ENCODE peak calls at places on chromosomes 1 and 21, in four cellular contexts. O is GM06990, J is Peyer's patch, Z is AG04450. E is an unnamed sample. For H3K27me3, the result is how much of the 10 kb centered on the place peaks cover.

GRCh38 chr1:14039894-14040430 is 340.0 kb downstream of the PRDM2 start:
- DNase-seq in J (no peak), O (no peak), Z (no peak), E (no peak)

GRCh38 chr1:3494321-3495308 is 40.1 kb downstream of the ARHGEF16 start:
- DNase-seq in O (no peak), Z (no peak), J (no peak), E (no peak)

GRCh38 chr1:55580845-55581332 is 365.7 kb upstream of the USP24 start:
- DNase-seq in O (no peak), J (no peak), Z (peak), E (peak)

GRCh38 chr1:205492774-205493173 is 11.7 kb upstream of the CDK18 start:
- DNase-seq in Z (no peak), J (no peak), O (no peak), E (no peak)

GRCh38 chr1:45306319-45306718 is 20.4 kb upstream of the HPDL start:
- DNase-seq in J (no peak), Z (no peak), O (peak), E (no peak)

GRCh38 chr1:81498370-81499184 is 302.2 kb upstream of the ADGRL2 start:
- DNase-seq in Z (no peak), J (no peak), O (no peak), E (no peak)

GRCh38 chr1:239434181-239434580 is 47.8 kb downstream of the CHRM3 start:
- DNase-seq in O (no peak), Z (no peak), J (no peak), E (no peak)

GRCh38 chr1:204255966-204256365 is 42.2 kb upstream of the GOLT1A start:
- DNase-seq in Z (no peak), J (no peak), O (no peak), E (no peak)

GRCh38 chr1:220368352-220369265 is 96.4 kb upstream of the RAB3GAP2 start:
- DNase-seq in O (no peak), J (no peak), Z (no peak), E (peak)

GRCh38 chr1:37255111-37255795 is 219.1 kb upstream of the ZC3H12A start:
- DNase-seq in Z (no peak), J (no peak), O (no peak), E (no peak)

GRCh38 chr1:40182956-40183710 is 21.9 kb downstream of the RLF start:
- DNase-seq in Z (no peak), O (no peak), J (no peak), E (no peak)

GRCh38 chr1:3697810-3698209 is 45.5 kb downstream of the TP73 start:
- DNase-seq in O (no peak), J (peak), Z (no peak), E (no peak)

GRCh38 chr1:1426496-1426960 is 5.5 kb upstream of the ANKRD65 start:
- DNase-seq in Z (no peak), J (no peak), O (no peak), E (no peak)

GRCh38 chr1:8503842-8504241 is 185.9 kb downstream of the SLC45A1 start:
- DNase-seq in Z (no peak), J (no peak), O (no peak), E (no peak)

GRCh38 chr1:29749021-29749420 is 512.7 kb downstream of the PTPRU start:
- DNase-seq in Z (no peak), O (no peak), J (no peak), E (no peak)

GRCh38 chr1:29747136-29747670 is 510.9 kb downstream of the PTPRU start:
- DNase-seq in J (peak), O (no peak), Z (no peak), E (no peak)

GRCh38 chr1:29746076-29746665 is 509.8 kb downstream of the PTPRU start:
- DNase-seq in Z (no peak), O (no peak), J (peak), E (no peak)

GRCh38 chr1:29752141-29752540 is 515.8 kb downstream of the PTPRU start:
- DNase-seq in Z (no peak), J (no peak), O (no peak), E (no peak)

DNA sequence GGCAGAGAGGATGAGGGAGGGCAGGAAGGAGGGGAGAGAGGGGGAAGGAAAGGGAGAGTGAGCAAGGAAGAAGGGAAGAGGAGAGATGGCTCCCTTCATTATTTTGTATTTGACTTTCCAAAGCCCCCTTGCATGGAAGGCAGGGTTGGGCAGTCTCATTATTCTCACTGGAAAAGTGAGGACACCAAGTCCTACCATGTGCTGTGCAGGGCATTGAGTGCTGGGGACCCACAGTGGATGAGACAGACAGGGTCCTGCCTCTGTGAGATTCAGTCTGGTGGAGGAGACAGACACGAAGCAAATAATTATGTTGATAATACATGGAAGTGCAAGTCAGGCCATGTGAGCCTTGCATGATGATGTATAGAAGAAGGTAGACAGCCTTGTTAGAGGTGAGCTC is 513.2 kb downstream of the PTPRU start:
- DNase-seq in J (no peak), O (no peak), Z (no peak), E (no peak)
- H3K4me3 ChIP-seq in J (no peak), O (no peak), Z (no peak), E (no peak)

DNA sequence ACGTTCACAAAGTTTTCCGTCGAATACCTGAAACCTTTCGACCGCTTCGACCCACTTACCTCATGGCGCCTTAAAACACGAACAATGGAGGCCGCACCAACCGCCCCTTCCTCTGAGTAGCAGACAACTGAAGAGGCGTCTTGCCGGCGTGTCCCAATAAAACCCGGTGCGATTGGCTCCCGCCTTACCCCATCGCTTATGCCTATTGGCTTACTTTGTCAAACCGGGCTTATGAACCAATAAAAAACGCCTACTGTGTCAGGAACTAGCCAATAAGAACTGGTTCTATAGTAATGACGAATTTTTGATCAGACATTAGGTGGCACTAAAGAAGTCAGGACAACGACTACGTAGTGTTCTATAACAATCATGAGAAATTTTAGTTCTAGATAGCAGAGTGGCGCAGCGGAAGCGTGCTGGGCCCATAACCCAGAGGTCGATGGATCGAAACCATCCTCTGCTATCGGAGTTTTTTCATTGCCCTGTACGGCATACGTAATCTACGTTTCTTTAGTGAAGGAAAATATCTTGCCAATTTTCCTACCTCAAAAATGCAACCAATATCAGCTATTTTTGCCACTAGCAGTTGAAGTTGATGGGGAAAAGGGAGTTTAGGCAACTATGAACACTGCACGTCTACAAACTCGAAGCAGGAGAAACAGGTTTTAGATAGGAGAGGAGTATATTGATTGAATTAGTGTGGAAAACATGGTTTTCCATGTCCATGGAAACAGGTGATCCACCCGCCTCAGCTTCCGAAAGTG is at the start of gene ILF2:
- DNase-seq in O (peak), J (peak), Z (peak), E (peak)
- TF ChIP-seq CTCF in O (peak), J (peak), Z (peak), E (no peak)

GRCh38 chr1:176546825-176547224 is 83.8 kb downstream of the PAPPA2 start:
- DNase-seq in J (no peak), Z (no peak), O (no peak), E (no peak)
- H3K27me3 ChIP-seq in J (under half), Z (under half), O (under half), E (under half)

DNA sequence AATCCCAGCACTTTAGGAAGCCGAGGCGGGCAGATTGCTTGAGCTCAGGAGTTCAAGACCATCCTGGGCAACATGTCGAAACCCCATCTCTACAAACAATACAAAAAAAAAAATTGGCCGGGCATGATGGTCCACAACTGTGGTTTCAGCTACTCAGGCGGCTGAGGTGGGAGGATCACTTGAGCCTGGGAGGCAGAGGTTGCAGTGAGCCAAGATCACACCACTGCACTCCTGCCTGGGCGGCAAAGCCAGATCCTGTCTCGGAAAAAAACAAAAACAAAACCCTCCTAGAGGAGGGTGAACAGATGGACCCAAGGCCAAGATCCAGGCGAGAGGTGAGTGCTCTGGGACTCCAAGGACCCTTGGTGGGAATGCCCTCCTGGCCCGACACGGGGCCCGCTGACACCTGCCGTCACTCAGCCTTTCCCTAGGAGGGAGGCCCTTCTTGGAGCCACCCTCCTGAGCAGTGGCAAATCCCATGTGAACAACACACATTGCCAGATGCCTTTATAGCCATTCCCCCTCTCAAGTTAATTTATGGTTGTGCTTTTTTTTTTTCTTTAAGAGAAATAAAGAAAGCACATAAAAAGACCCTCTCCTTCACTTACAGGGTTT is 416 bp downstream of the TFF2 start:
- DNase-seq in J (peak), Z (no peak), O (no peak), E (no peak)
- H3K4me3 ChIP-seq in J (no peak), Z (no peak), O (no peak), E (no peak)

GRCh38 chr1:68175621-68176398 is 56.5 kb downstream of the WLS start:
- DNase-seq in O (no peak), J (no peak), Z (no peak), E (no peak)

GRCh38 chr1:68181165-68181556 is 51.2 kb downstream of the WLS start:
- DNase-seq in O (peak), J (no peak), Z (no peak), E (no peak)

GRCh38 chr1:68174173-68175113 is 57.9 kb downstream of the WLS start:
- DNase-seq in Z (peak), O (no peak), J (no peak), E (peak)

GRCh38 chr1:68180441-68181164 is 51.7 kb downstream of the WLS start:
- DNase-seq in O (no peak), Z (no peak), J (no peak), E (no peak)

GRCh38 chr1:68178821-68179490 is 53.4 kb downstream of the WLS start:
- DNase-seq in J (no peak), Z (no peak), O (no peak), E (no peak)
- TF ChIP-seq CTCF in J (no peak), Z (no peak), O (no peak), E (no peak)

GRCh38 chr1:119115301-119115700 is 25.2 kb downstream of the WARS2 start:
- DNase-seq in O (no peak), Z (no peak), J (no peak), E (no peak)

GRCh38 chr1:119116725-119117124 is 23.7 kb downstream of the WARS2 start:
- DNase-seq in Z (no peak), O (no peak), J (no peak), E (no peak)

GRCh38 chr1:119112244-119112643 is 28.2 kb downstream of the WARS2 start:
- DNase-seq in Z (no peak), O (no peak), J (no peak), E (no peak)

GRCh38 chr1:119108993-119109392 is 31.5 kb downstream of the WARS2 start:
- DNase-seq in O (no peak), Z (no peak), J (no peak), E (no peak)

GRCh38 chr1:119112791-119113190 is 27.7 kb downstream of the WARS2 start:
- DNase-seq in Z (no peak), J (no peak), O (no peak), E (no peak)
- H3K27me3 ChIP-seq in Z (under half), J (under half), O (under half), E (under half)

GRCh38 chr1:6209661-6210605 is 4.0 kb downstream of the RNF207 start:
- DNase-seq in J (no peak), Z (no peak), O (no peak), E (no peak)
- H3K4me3 ChIP-seq in J (peak), Z (peak), O (no peak), E (no peak)

GRCh38 chr1:29330856-29331255 is 94.5 kb downstream of the PTPRU start:
- DNase-seq in O (no peak), Z (no peak), J (no peak), E (no peak)

GRCh38 chr1:29333008-29333407 is 96.7 kb downstream of the PTPRU start:
- DNase-seq in J (no peak), O (no peak), Z (no peak), E (no peak)

GRCh38 chr1:29331309-29331708 is 95.0 kb downstream of the PTPRU start:
- DNase-seq in O (no peak), J (no peak), Z (no peak), E (no peak)

GRCh38 chr1:29331731-29332130 is 95.4 kb downstream of the PTPRU start:
- DNase-seq in Z (no peak), J (no peak), O (no peak), E (no peak)

GRCh38 chr1:29332204-29332603 is 95.9 kb downstream of the PTPRU start:
- DNase-seq in J (no peak), O (no peak), Z (no peak), E (no peak)
- TF ChIP-seq CTCF in J (no peak), O (peak), Z (peak), E (peak)

DNA sequence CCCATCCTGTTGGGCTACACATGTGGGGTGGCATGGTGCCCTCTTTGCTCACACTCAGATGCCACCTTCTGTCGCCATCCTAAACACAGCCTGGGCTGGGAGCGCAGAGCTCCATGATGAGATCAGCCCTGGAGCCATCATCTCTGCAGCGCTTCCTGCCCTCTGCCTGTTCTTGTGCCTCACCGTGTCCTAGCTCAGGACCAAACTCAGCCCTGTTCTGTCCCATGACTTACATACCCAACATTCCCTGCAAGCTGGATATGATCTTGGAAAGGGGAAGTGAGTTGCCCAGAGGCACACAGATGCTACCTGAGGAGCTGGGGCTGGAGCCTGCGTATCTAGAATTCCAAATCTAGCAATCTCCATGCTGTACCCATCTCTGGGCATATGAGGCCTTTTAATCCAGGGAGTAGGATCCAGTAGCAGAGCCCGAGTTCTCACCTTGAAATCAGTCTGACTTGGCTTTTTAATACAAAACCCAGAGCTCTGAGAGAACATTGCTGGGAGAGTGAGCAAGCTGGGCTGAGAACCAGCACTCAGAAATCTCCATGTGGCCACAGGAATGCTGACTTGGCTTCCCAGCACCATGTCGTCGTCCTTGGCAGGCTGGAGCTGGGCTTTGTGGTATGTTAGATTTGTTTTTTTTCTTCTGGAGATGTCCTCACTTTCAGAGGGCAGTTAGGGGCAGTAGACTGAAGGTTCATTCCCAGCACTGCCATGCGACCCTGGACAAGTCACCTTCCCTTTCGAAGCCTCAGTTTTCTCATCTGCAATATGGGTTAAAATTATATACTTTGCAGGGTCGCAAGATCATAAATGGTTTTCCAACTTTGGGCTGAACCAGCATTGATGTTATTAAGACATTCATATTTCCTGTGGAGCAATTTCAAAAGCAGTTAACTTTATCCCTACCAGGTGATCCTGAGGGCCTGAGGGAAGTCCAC is 2.6 kb downstream of the ALPL start:
- DNase-seq in Z (peak), O (no peak), J (no peak), E (peak)
- H3K27me3 ChIP-seq in Z (under half), O (under half), J (under half), E (under half)